ENCODE peak calls at places on chromosomes 16 and 17, in four cellular contexts. One of them, this sample, is unnamed.

GRCh38 chr17:34269969-34270368 is at the start of gene CCL7:
- DNase-seq in K562: no peak
- DNase-seq in GM12878: no peak
- DNase-seq in HepG2: no peak
- DNase-seq in this sample: no peak

GRCh38 chr17:10698116-10698818 is 873 bp downstream of the ADPRM start:
- DNase-seq in K562: no peak
- DNase-seq in GM12878: no peak
- DNase-seq in HepG2: peak
- DNase-seq in this sample: no peak

GRCh38 chr16:75818491-75818890 is 92.2 kb upstream of the CPHXL start:
- DNase-seq in K562: no peak
- DNase-seq in GM12878: no peak
- DNase-seq in HepG2: no peak
- DNase-seq in this sample: no peak

GRCh38 chr17:78696016-78696992 is 85.8 kb downstream of the CYTH1 start:
- DNase-seq in K562: no peak
- DNase-seq in GM12878: no peak
- DNase-seq in HepG2: no peak
- DNase-seq in this sample: no peak

GRCh38 chr16:69286941-69287713 is 24.0 kb upstream of the VPS4A start:
- DNase-seq in K562: peak
- DNase-seq in GM12878: peak
- DNase-seq in HepG2: peak
- DNase-seq in this sample: no peak

GRCh38 chr17:48134912-48135480 is 27.4 kb downstream of the SNX11 start:
- DNase-seq in K562: no peak
- DNase-seq in GM12878: no peak
- DNase-seq in HepG2: no peak
- DNase-seq in this sample: peak

GRCh38 chr16:67425581-67425980 is 5.3 kb upstream of the HSD11B2 start:
- DNase-seq in K562: no peak
- DNase-seq in GM12878: no peak
- DNase-seq in HepG2: no peak
- DNase-seq in this sample: no peak

GRCh38 chr16:27355610-27356009 is 41.8 kb downstream of the IL4R start:
- DNase-seq in K562: peak
- DNase-seq in GM12878: no peak
- DNase-seq in HepG2: peak
- DNase-seq in this sample: peak

GRCh38 chr16:379183-379960 is 2.4 kb downstream of the PGAP6 start:
- DNase-seq in K562: no peak
- DNase-seq in GM12878: no peak
- DNase-seq in HepG2: no peak
- DNase-seq in this sample: peak

GRCh38 chr16:50563989-50564388 is 15.8 kb downstream of the NKD1 start:
- DNase-seq in K562: no peak
- DNase-seq in GM12878: no peak
- DNase-seq in HepG2: no peak
- DNase-seq in this sample: no peak

GRCh38 chr17:3447625-3448024 is 14.0 kb upstream of the OR1E2 start:
- DNase-seq in K562: peak
- DNase-seq in GM12878: no peak
- DNase-seq in HepG2: peak
- DNase-seq in this sample: peak

GRCh38 chr17:50102164-50102991 is 7.2 kb downstream of the PDK2 start:
- DNase-seq in K562: no peak
- DNase-seq in GM12878: no peak
- DNase-seq in HepG2: peak
- DNase-seq in this sample: no peak

GRCh38 chr16:23510154-23510914 is at the start of gene GGA2:
- DNase-seq in K562: peak
- DNase-seq in GM12878: no peak
- DNase-seq in HepG2: peak
- DNase-seq in this sample: peak

GRCh38 chr17:30095507-30096244 is 20.9 kb upstream of the NSRP1 start:
- DNase-seq in K562: peak
- DNase-seq in GM12878: peak
- DNase-seq in HepG2: peak
- DNase-seq in this sample: no peak

GRCh38 chr17:1324201-1324750 is 44.8 kb downstream of the TRARG1 start:
- DNase-seq in K562: peak
- DNase-seq in GM12878: no peak
- DNase-seq in HepG2: no peak
- DNase-seq in this sample: no peak

GRCh38 chr17:30565073-30565935 is 88.1 kb downstream of the GOSR1 start:
- DNase-seq in K562: no peak
- DNase-seq in GM12878: no peak
- DNase-seq in HepG2: no peak
- DNase-seq in this sample: peak

GRCh38 chr17:73952498-73953205 is 250.8 kb upstream of the RPL38 start:
- DNase-seq in K562: peak
- DNase-seq in GM12878: no peak
- DNase-seq in HepG2: no peak
- DNase-seq in this sample: peak

GRCh38 chr16:51757921-51758479 is 606.9 kb upstream of the SALL1 start:
- DNase-seq in K562: no peak
- DNase-seq in GM12878: no peak
- DNase-seq in HepG2: no peak
- DNase-seq in this sample: no peak

GRCh38 chr17:27295945-27296344 is 2.0 kb downstream of the WSB1 start:
- DNase-seq in K562: no peak
- DNase-seq in GM12878: no peak
- DNase-seq in HepG2: no peak
- DNase-seq in this sample: no peak

GRCh38 chr16:1089822-1090619 is 6.0 kb downstream of the C1QTNF8 start:
- DNase-seq in K562: peak
- DNase-seq in GM12878: no peak
- DNase-seq in HepG2: peak
- DNase-seq in this sample: no peak

GRCh38 chr16:6573577-6573976 is 759.1 kb upstream of the RBFOX1 start:
- DNase-seq in K562: no peak
- DNase-seq in GM12878: no peak
- DNase-seq in HepG2: peak
- DNase-seq in this sample: no peak
- TF ChIP-seq TCF7 in K562: no peak
- TF ChIP-seq TCF7 in GM12878: no peak
- TF ChIP-seq TCF7 in HepG2: no peak
- TF ChIP-seq TCF7 in this sample: no peak

DNA sequence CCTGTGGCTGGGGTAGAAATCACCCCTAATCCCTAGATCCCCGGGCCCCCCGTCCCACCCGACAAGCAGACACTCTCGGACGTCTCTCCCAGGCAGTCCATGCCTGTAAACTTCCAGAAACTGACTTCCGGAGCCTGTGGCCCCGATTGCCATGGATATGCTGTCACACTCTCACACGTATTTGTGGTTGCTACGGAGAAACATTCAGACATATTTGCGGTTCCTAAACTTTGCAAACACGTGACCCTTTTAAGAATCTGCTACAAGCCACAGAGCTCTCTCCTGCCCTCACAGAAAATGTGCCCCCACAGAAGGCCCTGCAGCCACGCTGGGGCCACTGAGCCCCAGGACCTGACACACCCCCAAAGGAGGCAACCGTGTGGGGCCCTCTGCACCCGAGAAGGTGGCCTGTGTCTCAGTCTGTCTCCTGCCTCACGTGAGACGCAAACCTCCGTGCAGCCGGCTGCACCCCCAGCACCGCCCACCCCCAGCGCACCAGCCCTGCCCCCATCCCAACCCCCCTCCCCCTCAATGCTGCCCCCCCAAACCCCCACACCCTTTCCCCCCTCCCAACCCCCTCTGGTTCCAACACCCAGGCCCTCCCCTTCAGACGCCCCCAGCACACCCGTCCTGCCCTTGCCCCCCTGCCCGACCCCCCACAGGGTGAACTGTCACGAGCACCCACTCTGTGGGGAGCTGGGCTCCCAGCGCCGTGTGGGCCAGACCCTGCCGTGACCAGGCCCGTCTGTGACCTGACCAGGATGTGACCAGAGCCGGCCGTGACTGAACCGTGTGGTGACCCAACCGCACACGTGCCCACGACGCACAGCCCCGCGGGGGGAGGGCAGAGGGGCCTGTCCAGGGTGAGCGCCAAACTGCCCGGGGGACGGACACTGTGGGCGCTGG is 66.3 kb upstream of the METRNL start:
- DNase-seq in K562: no peak
- DNase-seq in GM12878: no peak
- DNase-seq in HepG2: no peak
- DNase-seq in this sample: no peak
- TF ChIP-seq TCF7 in K562: no peak
- TF ChIP-seq TCF7 in GM12878: no peak
- TF ChIP-seq TCF7 in HepG2: no peak
- TF ChIP-seq TCF7 in this sample: no peak

DNA sequence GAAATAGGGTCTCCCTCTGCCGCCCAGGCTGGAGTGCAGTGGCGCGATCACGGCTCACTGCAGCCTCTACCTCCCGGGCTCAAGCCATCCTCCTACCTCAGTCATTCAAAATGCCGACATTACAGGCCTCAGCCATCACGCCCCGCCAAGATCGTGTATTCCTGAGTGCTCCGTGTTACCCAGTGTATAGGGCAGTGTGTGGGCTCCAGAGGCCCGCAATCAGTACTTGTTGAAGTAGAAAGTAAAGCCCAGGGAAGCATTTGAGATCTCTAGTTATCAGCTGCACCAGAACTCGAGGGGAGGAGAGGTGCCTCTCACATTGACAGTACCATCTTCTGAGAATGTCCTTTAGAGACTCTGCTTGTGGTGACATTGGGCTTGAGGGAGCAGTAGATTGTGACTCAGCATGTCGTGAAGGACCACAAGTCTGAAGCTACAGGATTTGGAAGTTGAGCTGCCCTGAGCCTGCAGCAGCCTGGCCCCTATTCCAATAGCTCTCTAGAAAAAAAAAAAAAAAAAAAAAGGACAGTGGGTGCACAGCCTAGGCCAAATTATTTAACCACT is 1.1 kb upstream of the PRPSAP1 start:
- DNase-seq in K562: peak
- DNase-seq in GM12878: no peak
- DNase-seq in HepG2: no peak
- DNase-seq in this sample: no peak
- TF ChIP-seq TCF7 in K562: no peak
- TF ChIP-seq TCF7 in GM12878: no peak
- TF ChIP-seq TCF7 in HepG2: no peak
- TF ChIP-seq TCF7 in this sample: no peak

GRCh38 chr17:37651846-37652245 is 8.6 kb upstream of the DDX52 start:
- DNase-seq in K562: no peak
- DNase-seq in GM12878: no peak
- DNase-seq in HepG2: no peak
- DNase-seq in this sample: no peak

GRCh38 chr17:37648555-37648954 is 5.3 kb upstream of the DDX52 start:
- DNase-seq in K562: no peak
- DNase-seq in GM12878: no peak
- DNase-seq in HepG2: no peak
- DNase-seq in this sample: no peak

DNA sequence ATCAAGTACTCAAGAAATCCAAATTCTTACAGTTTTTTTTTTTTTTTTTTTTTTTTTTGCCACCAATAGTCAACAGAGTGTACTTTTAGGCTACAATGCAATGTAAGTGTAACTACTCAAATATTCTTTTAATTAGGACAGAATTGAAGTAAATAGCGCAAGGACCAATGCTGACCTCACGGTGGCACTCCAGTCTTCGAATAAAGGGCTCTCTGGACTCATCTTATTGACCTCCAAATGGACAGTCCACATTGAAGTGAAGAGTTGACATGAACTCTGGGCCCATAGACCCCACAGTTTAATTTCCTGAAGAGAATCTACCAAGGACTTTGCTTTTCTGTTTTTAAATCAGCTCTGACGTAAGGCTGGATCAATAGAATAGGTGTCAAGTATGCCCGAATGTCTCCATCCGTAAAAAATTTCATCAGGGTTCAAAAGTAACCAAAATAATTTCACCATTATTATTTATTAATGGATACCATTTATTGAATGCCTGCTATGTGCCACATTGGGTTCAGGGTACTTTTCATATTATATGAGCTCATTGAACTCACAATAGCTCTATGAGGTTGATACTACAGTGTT is 7.3 kb upstream of the DDX52 start:
- DNase-seq in K562: peak
- DNase-seq in GM12878: no peak
- DNase-seq in HepG2: peak
- DNase-seq in this sample: peak
- TF ChIP-seq TCF7 in K562: no peak
- TF ChIP-seq TCF7 in GM12878: no peak
- TF ChIP-seq TCF7 in HepG2: no peak
- TF ChIP-seq TCF7 in this sample: no peak

GRCh38 chr16:79265701-79266100 is 334.8 kb downstream of the MAF start:
- DNase-seq in K562: no peak
- DNase-seq in GM12878: no peak
- DNase-seq in HepG2: no peak
- DNase-seq in this sample: no peak

GRCh38 chr16:79261944-79262552 is 338.5 kb downstream of the MAF start:
- DNase-seq in K562: no peak
- DNase-seq in GM12878: no peak
- DNase-seq in HepG2: no peak
- DNase-seq in this sample: no peak

GRCh38 chr16:79264237-79265104 is 336.1 kb downstream of the MAF start:
- DNase-seq in K562: no peak
- DNase-seq in GM12878: no peak
- DNase-seq in HepG2: no peak
- DNase-seq in this sample: no peak

GRCh38 chr16:79257958-79258490 is 342.5 kb downstream of the MAF start:
- DNase-seq in K562: no peak
- DNase-seq in GM12878: no peak
- DNase-seq in HepG2: no peak
- DNase-seq in this sample: no peak

DNA sequence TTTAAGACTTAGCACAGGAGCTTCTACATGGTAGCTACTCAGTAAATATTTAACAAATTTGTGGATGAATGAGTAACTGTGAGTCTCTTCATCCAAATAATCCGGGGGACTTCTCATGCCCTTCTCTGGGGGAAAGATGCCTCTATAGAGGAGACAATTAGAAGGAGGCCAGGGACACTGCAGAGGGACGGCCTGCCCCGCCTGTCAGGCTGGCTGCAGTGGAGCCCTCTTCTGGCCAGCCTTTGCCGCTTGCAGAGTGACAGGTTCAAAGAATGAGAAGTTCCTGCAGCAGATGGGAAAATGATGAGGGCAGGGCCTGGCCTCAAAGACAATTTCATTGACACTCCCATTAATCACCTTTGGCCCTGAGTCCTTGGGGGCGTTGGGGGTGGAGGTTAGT is 339.1 kb downstream of the MAF start:
- DNase-seq in K562: peak
- DNase-seq in GM12878: no peak
- DNase-seq in HepG2: peak
- DNase-seq in this sample: peak
- TF ChIP-seq TCF7 in K562: no peak
- TF ChIP-seq TCF7 in GM12878: no peak
- TF ChIP-seq TCF7 in HepG2: no peak
- TF ChIP-seq TCF7 in this sample: no peak